ENCODE peak calls at places on chromosomes 16 and 17, in five cellular contexts. One of them, this sample, is unnamed. For H3K36me3, the result is how much of the 10 kb centered on the place peaks cover.

GRCh38 chr17:81902023-81902652 is at the start of gene NPB:
- DNase-seq in SJSA1: no peak
- DNase-seq in HepG2: no peak
- DNase-seq in Peyer's patch: no peak
- DNase-seq in body of pancreas: peak
- DNase-seq in this sample: no peak

GRCh38 chr17:29732613-29733012 is 109.9 kb upstream of the CORO6 start:
- DNase-seq in SJSA1: no peak
- DNase-seq in HepG2: no peak
- DNase-seq in Peyer's patch: no peak
- DNase-seq in body of pancreas: no peak
- DNase-seq in this sample: peak

GRCh38 chr17:3792481-3792880 is 8.5 kb downstream of the ITGAE start:
- DNase-seq in SJSA1: no peak
- DNase-seq in HepG2: no peak
- DNase-seq in Peyer's patch: no peak
- DNase-seq in body of pancreas: no peak
- DNase-seq in this sample: no peak

GRCh38 chr17:70446446-70446845 is 277.1 kb downstream of the KCNJ2 start:
- DNase-seq in SJSA1: no peak
- DNase-seq in HepG2: no peak
- DNase-seq in Peyer's patch: no peak
- DNase-seq in body of pancreas: no peak
- DNase-seq in this sample: no peak

GRCh38 chr16:80664226-80664625 is 123.4 kb downstream of the DYNLRB2 start:
- DNase-seq in SJSA1: no peak
- DNase-seq in HepG2: no peak
- DNase-seq in Peyer's patch: no peak
- DNase-seq in body of pancreas: no peak
- DNase-seq in this sample: no peak

GRCh38 chr17:56624947-56625346 is 31.4 kb downstream of the NOG start:
- DNase-seq in SJSA1: no peak
- DNase-seq in HepG2: no peak
- DNase-seq in Peyer's patch: no peak
- DNase-seq in body of pancreas: no peak
- DNase-seq in this sample: no peak

GRCh38 chr16:7321661-7322060 is 11.0 kb upstream of the RBFOX1 start:
- DNase-seq in SJSA1: no peak
- DNase-seq in HepG2: no peak
- DNase-seq in Peyer's patch: no peak
- DNase-seq in body of pancreas: no peak
- DNase-seq in this sample: no peak

GRCh38 chr17:78820122-78820792 is 20.4 kb downstream of the USP36 start:
- DNase-seq in SJSA1: no peak
- DNase-seq in HepG2: no peak
- DNase-seq in Peyer's patch: no peak
- DNase-seq in body of pancreas: no peak
- DNase-seq in this sample: no peak

GRCh38 chr17:82587234-82588086 is 60.8 kb downstream of the WDR45B start:
- DNase-seq in SJSA1: no peak
- DNase-seq in HepG2: no peak
- DNase-seq in Peyer's patch: no peak
- DNase-seq in body of pancreas: no peak
- DNase-seq in this sample: no peak

GRCh38 chr17:28524476-28525415 is 18.6 kb downstream of the FOXN1 start:
- DNase-seq in SJSA1: peak
- DNase-seq in HepG2: peak
- DNase-seq in Peyer's patch: no peak
- DNase-seq in body of pancreas: peak
- DNase-seq in this sample: peak

GRCh38 chr17:28345420-28346198 is 10.0 kb downstream of the TNFAIP1 start:
- DNase-seq in SJSA1: no peak
- DNase-seq in HepG2: no peak
- DNase-seq in Peyer's patch: no peak
- DNase-seq in body of pancreas: peak
- DNase-seq in this sample: no peak

GRCh38 chr16:77289331-77289809 is 90.2 kb downstream of the SYCE1L start:
- DNase-seq in SJSA1: peak
- DNase-seq in HepG2: no peak
- DNase-seq in Peyer's patch: no peak
- DNase-seq in body of pancreas: no peak
- DNase-seq in this sample: peak

GRCh38 chr17:8227238-8227581 is 16.8 kb upstream of the AURKB start:
- DNase-seq in SJSA1: no peak
- DNase-seq in HepG2: no peak
- DNase-seq in Peyer's patch: no peak
- DNase-seq in body of pancreas: no peak
- DNase-seq in this sample: no peak
- H3K36me3 ChIP-seq in SJSA1: under half
- H3K36me3 ChIP-seq in HepG2: under half
- H3K36me3 ChIP-seq in Peyer's patch: half or more
- H3K36me3 ChIP-seq in body of pancreas: under half
- H3K36me3 ChIP-seq in this sample: under half

GRCh38 chr16:3611145-3611977 is at the start of gene SLX4:
- DNase-seq in SJSA1: peak
- DNase-seq in HepG2: peak
- DNase-seq in Peyer's patch: peak
- DNase-seq in body of pancreas: peak
- DNase-seq in this sample: peak

GRCh38 chr16:3607634-3608033 is 3.8 kb downstream of the SLX4 start:
- DNase-seq in SJSA1: no peak
- DNase-seq in HepG2: no peak
- DNase-seq in Peyer's patch: peak
- DNase-seq in body of pancreas: no peak
- DNase-seq in this sample: no peak

GRCh38 chr16:3608069-3608468 is 3.3 kb downstream of the SLX4 start:
- DNase-seq in SJSA1: no peak
- DNase-seq in HepG2: no peak
- DNase-seq in Peyer's patch: peak
- DNase-seq in body of pancreas: no peak
- DNase-seq in this sample: no peak

GRCh38 chr16:3610698-3611144 is 685 bp downstream of the SLX4 start:
- DNase-seq in SJSA1: no peak
- DNase-seq in HepG2: no peak
- DNase-seq in Peyer's patch: no peak
- DNase-seq in body of pancreas: no peak
- DNase-seq in this sample: no peak

GRCh38 chr16:3609895-3610697 is 1.3 kb downstream of the SLX4 start:
- DNase-seq in SJSA1: no peak
- DNase-seq in HepG2: peak
- DNase-seq in Peyer's patch: peak
- DNase-seq in body of pancreas: no peak
- DNase-seq in this sample: no peak
- H3K36me3 ChIP-seq in SJSA1: under half
- H3K36me3 ChIP-seq in HepG2: under half
- H3K36me3 ChIP-seq in Peyer's patch: under half
- H3K36me3 ChIP-seq in body of pancreas: under half
- H3K36me3 ChIP-seq in this sample: under half

GRCh38 chr17:49112936-49113335 is 19.6 kb upstream of the B4GALNT2 start:
- DNase-seq in SJSA1: no peak
- DNase-seq in HepG2: no peak
- DNase-seq in Peyer's patch: no peak
- DNase-seq in body of pancreas: no peak
- DNase-seq in this sample: no peak

GRCh38 chr17:49108318-49108717 is 24.3 kb upstream of the B4GALNT2 start:
- DNase-seq in SJSA1: peak
- DNase-seq in HepG2: no peak
- DNase-seq in Peyer's patch: no peak
- DNase-seq in body of pancreas: peak
- DNase-seq in this sample: peak

GRCh38 chr17:49114703-49115102 is 17.9 kb upstream of the B4GALNT2 start:
- DNase-seq in SJSA1: no peak
- DNase-seq in HepG2: no peak
- DNase-seq in Peyer's patch: no peak
- DNase-seq in body of pancreas: no peak
- DNase-seq in this sample: no peak

GRCh38 chr17:49110504-49110903 is 22.1 kb upstream of the B4GALNT2 start:
- DNase-seq in SJSA1: no peak
- DNase-seq in HepG2: no peak
- DNase-seq in Peyer's patch: no peak
- DNase-seq in body of pancreas: no peak
- DNase-seq in this sample: no peak

GRCh38 chr17:49111934-49112333 is 20.6 kb upstream of the B4GALNT2 start:
- DNase-seq in SJSA1: no peak
- DNase-seq in HepG2: no peak
- DNase-seq in Peyer's patch: no peak
- DNase-seq in body of pancreas: no peak
- DNase-seq in this sample: no peak
- H3K36me3 ChIP-seq in SJSA1: under half
- H3K36me3 ChIP-seq in HepG2: under half
- H3K36me3 ChIP-seq in Peyer's patch: under half
- H3K36me3 ChIP-seq in body of pancreas: under half
- H3K36me3 ChIP-seq in this sample: under half

DNA sequence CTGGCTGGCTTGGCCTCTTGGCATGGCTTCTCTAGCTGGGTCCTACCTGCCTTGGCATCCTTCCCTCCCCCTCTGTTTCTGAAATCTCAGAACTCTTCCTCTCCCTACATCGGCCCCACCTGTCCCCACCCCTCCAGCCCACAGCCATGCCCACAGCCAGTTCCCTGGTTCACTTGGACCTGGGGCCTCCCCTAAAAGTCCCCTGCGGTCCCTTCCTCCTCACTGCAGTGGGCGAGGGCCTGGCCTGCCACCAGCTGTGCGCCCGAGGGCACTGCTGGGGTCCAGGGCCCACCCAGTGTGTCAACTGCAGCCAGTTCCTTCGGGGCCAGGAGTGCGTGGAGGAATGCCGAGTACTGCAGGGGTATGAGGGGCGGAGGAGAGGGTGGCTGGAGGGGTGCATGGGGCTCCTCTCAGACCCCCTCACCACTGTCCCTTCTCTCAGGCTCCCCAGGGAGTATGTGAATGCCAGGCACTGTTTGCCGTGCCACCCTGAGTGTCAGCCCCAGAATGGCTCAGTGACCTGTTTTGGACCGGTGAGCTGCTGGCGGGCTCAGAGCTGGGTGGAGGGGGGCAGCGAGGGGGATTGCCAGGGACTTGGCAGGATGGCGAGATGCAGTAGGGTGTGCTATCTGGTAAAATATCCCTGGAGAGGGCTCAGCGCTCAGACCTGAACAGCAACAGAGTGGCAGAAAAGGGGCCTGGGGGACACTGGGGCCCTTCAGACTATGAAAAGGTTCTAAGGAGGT is 14.1 kb downstream of the MIEN1 start:
- DNase-seq in SJSA1: no peak
- DNase-seq in HepG2: no peak
- DNase-seq in Peyer's patch: no peak
- DNase-seq in body of pancreas: no peak
- DNase-seq in this sample: no peak
- H3K36me3 ChIP-seq in SJSA1: under half
- H3K36me3 ChIP-seq in HepG2: under half
- H3K36me3 ChIP-seq in Peyer's patch: half or more
- H3K36me3 ChIP-seq in body of pancreas: under half
- H3K36me3 ChIP-seq in this sample: under half

GRCh38 chr17:539766-540165 is 174.9 kb downstream of the VPS53 start:
- DNase-seq in SJSA1: no peak
- DNase-seq in HepG2: no peak
- DNase-seq in Peyer's patch: no peak
- DNase-seq in body of pancreas: no peak
- DNase-seq in this sample: no peak

GRCh38 chr17:537133-537532 is 177.5 kb downstream of the VPS53 start:
- DNase-seq in SJSA1: no peak
- DNase-seq in HepG2: no peak
- DNase-seq in Peyer's patch: no peak
- DNase-seq in body of pancreas: no peak
- DNase-seq in this sample: no peak

GRCh38 chr17:540632-541031 is 174.0 kb downstream of the VPS53 start:
- DNase-seq in SJSA1: no peak
- DNase-seq in HepG2: no peak
- DNase-seq in Peyer's patch: no peak
- DNase-seq in body of pancreas: no peak
- DNase-seq in this sample: no peak

GRCh38 chr17:538096-538973 is 176.3 kb downstream of the VPS53 start:
- DNase-seq in SJSA1: no peak
- DNase-seq in HepG2: no peak
- DNase-seq in Peyer's patch: no peak
- DNase-seq in body of pancreas: no peak
- DNase-seq in this sample: no peak

DNA sequence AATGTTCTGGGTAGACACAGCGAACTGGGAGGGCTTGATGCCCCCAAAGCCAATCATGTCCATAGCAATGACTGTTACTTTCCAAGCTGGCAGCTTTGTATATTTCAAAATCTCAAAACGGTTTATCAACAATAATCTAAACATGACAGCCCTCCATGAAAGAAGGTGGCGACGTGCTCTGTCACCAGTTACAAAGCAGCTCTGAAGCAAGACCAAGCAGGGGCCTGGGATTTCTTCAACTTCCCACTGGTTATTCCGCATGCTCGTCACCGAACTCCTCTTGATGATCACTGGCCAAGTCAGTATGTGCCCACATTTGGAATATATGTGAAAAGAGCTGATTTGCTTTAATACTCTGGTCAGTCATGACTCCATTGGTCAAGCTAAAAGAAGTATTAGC is 175.6 kb downstream of the VPS53 start:
- DNase-seq in SJSA1: no peak
- DNase-seq in HepG2: no peak
- DNase-seq in Peyer's patch: no peak
- DNase-seq in body of pancreas: no peak
- DNase-seq in this sample: no peak
- H3K36me3 ChIP-seq in SJSA1: under half
- H3K36me3 ChIP-seq in HepG2: under half
- H3K36me3 ChIP-seq in Peyer's patch: half or more
- H3K36me3 ChIP-seq in body of pancreas: under half
- H3K36me3 ChIP-seq in this sample: under half

GRCh38 chr16:70157477-70158260 is 15.9 kb upstream of the CLEC18C start:
- DNase-seq in SJSA1: no peak
- DNase-seq in HepG2: peak
- DNase-seq in Peyer's patch: no peak
- DNase-seq in body of pancreas: no peak
- DNase-seq in this sample: no peak
- H3K36me3 ChIP-seq in SJSA1: half or more
- H3K36me3 ChIP-seq in HepG2: under half
- H3K36me3 ChIP-seq in Peyer's patch: half or more
- H3K36me3 ChIP-seq in body of pancreas: under half
- H3K36me3 ChIP-seq in this sample: under half

GRCh38 chr17:76732734-76733617 is 4.2 kb downstream of the SRSF2 start:
- DNase-seq in SJSA1: no peak
- DNase-seq in HepG2: no peak
- DNase-seq in Peyer's patch: peak
- DNase-seq in body of pancreas: no peak
- DNase-seq in this sample: no peak
- H3K36me3 ChIP-seq in SJSA1: half or more
- H3K36me3 ChIP-seq in HepG2: under half
- H3K36me3 ChIP-seq in Peyer's patch: under half
- H3K36me3 ChIP-seq in body of pancreas: under half
- H3K36me3 ChIP-seq in this sample: under half

DNA sequence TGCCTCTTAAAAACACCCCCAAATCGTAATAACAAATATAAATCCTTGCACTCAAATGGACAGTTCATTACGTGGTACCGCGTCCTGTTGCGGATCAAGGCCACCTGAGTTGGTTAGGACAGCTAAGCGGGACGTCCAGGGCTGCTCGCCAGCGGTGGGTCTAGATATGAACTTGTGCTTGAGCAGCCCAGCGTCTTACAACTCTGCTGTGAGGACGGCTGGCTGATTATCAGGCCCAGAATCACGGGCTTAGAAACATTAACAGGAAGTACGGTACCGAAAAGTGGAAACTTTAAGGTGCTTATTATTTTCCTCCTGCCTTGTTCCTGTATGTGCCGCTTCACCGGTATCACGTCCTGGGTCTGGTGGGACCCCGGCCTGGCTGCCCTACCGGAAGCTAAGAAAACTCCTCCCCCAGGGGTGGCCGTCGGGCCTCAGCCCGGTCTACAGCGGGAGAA is 832 bp upstream of the SRRM2 start:
- DNase-seq in SJSA1: no peak
- DNase-seq in HepG2: peak
- DNase-seq in Peyer's patch: peak
- DNase-seq in body of pancreas: no peak
- DNase-seq in this sample: no peak
- H3K36me3 ChIP-seq in SJSA1: under half
- H3K36me3 ChIP-seq in HepG2: under half
- H3K36me3 ChIP-seq in Peyer's patch: under half
- H3K36me3 ChIP-seq in body of pancreas: under half
- H3K36me3 ChIP-seq in this sample: under half